ENCODE peak calls at places on chromosome 2, in ten cellular contexts. J is CD8-positive, alpha-beta memory T cell; K is activated CD4-positive, alpha-beta T cell treated with anti-CD3 and anti-CD28 coated beads, Interleukin-2, amount 10 ng/mL, durations not matched to agents 7 days and 5 days; U is epithelial cell of esophagus; L is activated CD8-positive, alpha-beta memory T cell treated with anti-CD3 and anti-CD28 coated beads for 24 hours; H is GDM1; O is adrenal gland; Y is stimulated activated CD4-positive, alpha-beta T cell treated with anti-CD3 and anti-CD28 coated beads, TNF-alpha, amount 100 ng/mL, for 24 hours; E is GM12864; V is AG20443. I is an unnamed sample.

GRCh38 chr2:55148269-55148668 is 83.8 kb downstream of the CLHC1 start:
- DNase-seq in K (no peak), E (no peak), H (no peak), V (peak; percentile 30), J (no peak), U (peak; percentile 88), O (no peak), L (no peak), Y (no peak), I (no peak)

GRCh38 chr2:234500394-234501006 is 3.6 kb upstream of the ARL4C start:
- DNase-seq in V (peak; percentile 66), U (peak; percentile 69), E (peak; percentile 61), L (peak; percentile 82), Y (peak; percentile 63), K (peak; percentile 85), J (peak; percentile 64), O (peak; percentile 78), H (no peak), I (no peak)

GRCh38 chr2:8796878-8797550 is 40.4 kb downstream of the KIDINS220 start:
- DNase-seq in H (no peak), Y (no peak), O (no peak), J (no peak), K (no peak), U (no peak), V (no peak), L (no peak), E (no peak), I (no peak)

GRCh38 chr2:172270278-172271079 is 156.9 kb upstream of the ITGA6 start:
- DNase-seq in O (no peak), U (no peak), V (no peak), H (no peak), L (no peak), K (peak; percentile 45), Y (no peak), E (no peak), J (no peak), I (no peak)

GRCh38 chr2:119888673-119889072 is 124.2 kb upstream of the EPB41L5 start:
- DNase-seq in K (no peak), J (no peak), E (no peak), V (peak; percentile 62), U (no peak), L (no peak), Y (no peak), O (no peak), H (no peak), I (no peak)

GRCh38 chr2:238439093-238439849 is 12.5 kb downstream of the ASB1 start:
- DNase-seq in O (peak; percentile 48), H (no peak), E (no peak), V (peak; percentile 87), L (peak; percentile 79), Y (peak; percentile 72), J (no peak), U (peak; percentile 99), K (no peak), I (no peak)

GRCh38 chr2:172196768-172197322 is 94.1 kb upstream of the DLX2 start:
- DNase-seq in U (peak; percentile 100), H (peak; percentile 60), E (no peak), L (peak; percentile 73), J (no peak), O (no peak), Y (peak; percentile 12), K (peak; percentile 43), V (peak; percentile 72), I (peak; percentile 62)

GRCh38 chr2:240338274-240338673 is 97.2 kb upstream of the GPC1 start:
- DNase-seq in Y (no peak), H (no peak), U (no peak), K (no peak), E (no peak), J (no peak), O (peak; percentile 17), L (no peak), V (no peak), I (no peak)

GRCh38 chr2:110731064-110731463 is 1.3 kb upstream of the ACOXL start:
- DNase-seq in U (no peak), O (no peak), H (no peak), J (no peak), Y (no peak), L (no peak), K (no peak), E (no peak), V (no peak), I (no peak)

GRCh38 chr2:191864623-191865521 is 18.0 kb upstream of the CAVIN2 start:
- DNase-seq in U (peak; percentile 44), O (no peak), L (no peak), V (no peak), E (no peak), Y (no peak), J (no peak), K (no peak), H (no peak), I (no peak)